ENCODE peak calls at places on chromosomes 13 and 19, in ten cellular contexts. V is GM23338, Q is tibial nerve, H is dorsolateral prefrontal cortex, D is cardiac muscle cell, R is BJ, S is lower leg skin, E is psoas muscle, C is cardiac fibroblast, T is MM.1S. Z is an unnamed sample.

GRCh38 chr13:39144941-39145533 is 106.8 kb downstream of the NHLRC3 start:
- DNase-seq in D (peak), C (peak), S (peak), R (peak), Q (peak), H (peak), E (peak), V (peak), T (peak), Z (peak)

GRCh38 chr13:32384702-32385101 is 43.2 kb downstream of the N4BP2L1 start:
- DNase-seq in C (no peak), R (no peak), Q (no peak), S (no peak), D (no peak), E (no peak), V (no peak), T (no peak), H (no peak), Z (no peak)

GRCh38 chr13:98214707-98215106 is 37.6 kb upstream of the RNF113B start:
- DNase-seq in E (no peak), R (no peak), C (no peak), V (no peak), D (no peak), H (no peak), Q (no peak), T (no peak), S (peak), Z (no peak)

GRCh38 chr19:49553451-49554271 is 25.9 kb downstream of the RCN3 start:
- DNase-seq in Q (no peak), T (no peak), V (no peak), S (peak), C (peak), R (no peak), H (no peak), D (peak), E (no peak), Z (no peak)

GRCh38 chr19:17943284-17944221 is 10.7 kb downstream of the CCDC124 start:
- DNase-seq in C (no peak), H (peak), E (no peak), V (peak), T (no peak), Q (no peak), D (no peak), S (no peak), R (no peak), Z (no peak)

GRCh38 chr19:42247631-42248199 is 5.3 kb upstream of the GSK3A start:
- DNase-seq in Q (no peak), V (no peak), T (no peak), C (no peak), R (no peak), S (no peak), E (no peak), H (no peak), D (no peak), Z (no peak)

GRCh38 chr19:3159565-3159964 is 19.0 kb upstream of the S1PR4 start:
- DNase-seq in D (no peak), S (no peak), C (no peak), H (no peak), E (no peak), Q (no peak), R (no peak), T (no peak), V (peak), Z (no peak)

GRCh38 chr13:42592915-42593718 is 19.2 kb downstream of the TNFSF11 start:
- DNase-seq in Q (no peak), R (no peak), V (peak), H (no peak), D (no peak), S (no peak), T (no peak), C (no peak), E (no peak), Z (no peak)

GRCh38 chr13:67383358-67383757 is 153.2 kb upstream of the PCDH9 start:
- DNase-seq in T (peak), V (no peak), R (no peak), E (no peak), Q (no peak), S (no peak), C (peak), H (no peak), D (peak), Z (no peak)

GRCh38 chr13:112207124-112207523 is 140.2 kb downstream of the SOX1 start:
- DNase-seq in T (no peak), V (no peak), E (no peak), R (no peak), D (no peak), H (no peak), C (no peak), Q (no peak), S (no peak), Z (no peak)

GRCh38 chr13:42333613-42334328 is 61.8 kb downstream of the AKAP11 start:
- DNase-seq in H (no peak), E (no peak), V (peak), R (no peak), D (peak), T (peak), Q (no peak), S (no peak), C (peak), Z (no peak)

GRCh38 chr13:70173236-70173959 is 65.1 kb upstream of the KLHL1 start:
- DNase-seq in H (no peak), D (no peak), V (peak), S (no peak), Q (no peak), T (no peak), E (no peak), R (no peak), C (no peak), Z (no peak)

GRCh38 chr13:29435125-29435911 is 160.2 kb downstream of the SLC7A1 start:
- DNase-seq in S (no peak), C (peak), V (no peak), D (peak), R (peak), T (no peak), Q (peak), E (no peak), H (no peak), Z (peak)

GRCh38 chr13:107866007-107866665 is 349.2 kb downstream of the LIG4 start:
- DNase-seq in H (peak), D (peak), E (no peak), S (no peak), V (peak), R (no peak), T (no peak), Q (no peak), C (peak), Z (no peak)

GRCh38 chr13:79987323-79987722 is 353.6 kb downstream of the SPRY2 start:
- DNase-seq in V (no peak), Q (no peak), D (no peak), T (no peak), C (peak), R (no peak), E (no peak), H (no peak), S (no peak), Z (no peak)

GRCh38 chr13:95533545-95534135 is 18.9 kb upstream of the CLDN10 start:
- DNase-seq in D (no peak), E (no peak), R (no peak), C (no peak), V (peak), H (no peak), Q (no peak), T (no peak), S (no peak), Z (no peak)

GRCh38 chr19:296476-297225 is 5.4 kb upstream of the PLPP2 start:
- DNase-seq in D (no peak), C (no peak), V (no peak), T (peak), E (peak), Q (no peak), R (no peak), S (peak), H (no peak), Z (no peak)

GRCh38 chr19:39264306-39265290 is 3.6 kb upstream of the IFNL2 start:
- DNase-seq in S (no peak), H (peak), R (no peak), V (peak), Q (no peak), E (no peak), C (no peak), D (peak), T (no peak), Z (no peak)

GRCh38 chr19:1136201-1136600 is 32.4 kb downstream of the GPX4 start:
- DNase-seq in E (no peak), R (no peak), T (no peak), H (no peak), C (no peak), S (no peak), V (no peak), Q (no peak), D (no peak), Z (no peak)

GRCh38 chr19:45403781-45404556 is 900 bp downstream of the PPP1R13L start:
- DNase-seq in E (no peak), D (peak), S (peak), Q (no peak), H (no peak), C (peak), T (peak), R (no peak), V (peak), Z (no peak)

GRCh38 chr13:41603917-41604316 is 146.6 kb downstream of the RGCC start:
- DNase-seq in T (no peak), E (peak), R (no peak), S (no peak), D (peak), H (no peak), Q (no peak), V (no peak), C (peak), Z (no peak)

GRCh38 chr19:32870154-32870573 is 597 bp upstream of the SLC7A9 start:
- DNase-seq in T (no peak), V (peak), Q (no peak), S (no peak), D (no peak), R (no peak), C (no peak), H (no peak), E (peak), Z (no peak)

GRCh38 chr19:11555246-11555645 is 3.8 kb downstream of the ELOF1 start:
- DNase-seq in V (no peak), C (no peak), H (no peak), Q (no peak), D (no peak), T (no peak), E (no peak), S (no peak), R (no peak), Z (no peak)

GRCh38 chr19:50837300-50837699 is 3.9 kb upstream of the KLK15 start:
- DNase-seq in D (no peak), E (no peak), H (no peak), Q (no peak), V (no peak), R (no peak), T (no peak), C (no peak), S (no peak), Z (no peak)

GRCh38 chr19:15216363-15216762 is 15.6 kb upstream of the NOTCH3 start:
- DNase-seq in R (no peak), C (no peak), E (no peak), H (no peak), D (no peak), V (no peak), T (no peak), Q (no peak), S (no peak), Z (no peak)

GRCh38 chr19:15218501-15218900 is 13.7 kb downstream of the EPHX3 start:
- DNase-seq in R (no peak), S (no peak), V (no peak), C (no peak), Q (no peak), T (no peak), E (no peak), D (no peak), H (no peak), Z (no peak)

GRCh38 chr19:15212682-15213081 is 11.9 kb upstream of the NOTCH3 start:
- DNase-seq in E (no peak), R (no peak), D (no peak), T (no peak), Q (no peak), C (no peak), H (no peak), V (no peak), S (no peak), Z (no peak)

GRCh38 chr19:15210323-15210774 is 9.6 kb upstream of the NOTCH3 start:
- DNase-seq in V (no peak), C (peak), D (peak), E (peak), R (no peak), H (no peak), Q (peak), S (no peak), T (no peak), Z (no peak)

DNA sequence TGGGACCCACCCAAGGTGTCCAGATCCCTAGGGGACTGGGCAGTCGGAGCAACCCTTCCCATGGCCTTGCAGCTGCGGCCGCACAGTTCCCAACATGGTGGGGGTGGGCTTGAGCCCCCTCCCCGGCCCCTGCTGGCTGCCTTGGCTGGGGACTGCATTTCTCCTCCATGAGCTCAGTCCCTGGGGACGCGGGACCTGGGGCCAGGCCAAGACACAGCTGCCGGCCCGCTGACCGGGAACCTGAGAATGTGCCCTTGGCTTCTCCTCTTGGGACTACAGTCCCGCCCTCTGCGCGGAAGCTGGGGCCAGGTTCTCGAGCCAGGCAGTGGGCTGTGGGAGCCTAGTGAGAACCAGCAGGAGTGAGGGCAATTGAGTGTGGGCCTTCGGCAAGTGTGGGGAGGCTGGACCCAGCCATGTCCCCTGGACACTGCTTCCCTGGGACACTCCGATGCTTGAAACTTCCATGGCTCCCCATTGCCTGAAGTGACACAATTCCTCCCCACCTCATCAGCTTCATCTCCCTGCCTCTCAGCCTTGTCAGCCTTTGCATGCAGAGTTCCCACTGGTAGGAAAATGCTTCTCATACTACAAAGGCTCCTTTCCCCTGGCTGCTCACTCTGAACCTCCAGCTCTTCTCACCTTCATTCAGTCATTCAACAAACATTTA is 13.1 kb upstream of the NOTCH3 start:
- DNase-seq in V (peak), R (no peak), S (no peak), C (peak), T (no peak), H (no peak), Q (no peak), E (peak), D (peak), Z (no peak)
- TF ChIP-seq CTCF in V (no peak), R (no peak), S (no peak), C (no peak), T (no peak), H (no peak), Q (no peak), E (no peak), D (no peak), Z (no peak)

DNA sequence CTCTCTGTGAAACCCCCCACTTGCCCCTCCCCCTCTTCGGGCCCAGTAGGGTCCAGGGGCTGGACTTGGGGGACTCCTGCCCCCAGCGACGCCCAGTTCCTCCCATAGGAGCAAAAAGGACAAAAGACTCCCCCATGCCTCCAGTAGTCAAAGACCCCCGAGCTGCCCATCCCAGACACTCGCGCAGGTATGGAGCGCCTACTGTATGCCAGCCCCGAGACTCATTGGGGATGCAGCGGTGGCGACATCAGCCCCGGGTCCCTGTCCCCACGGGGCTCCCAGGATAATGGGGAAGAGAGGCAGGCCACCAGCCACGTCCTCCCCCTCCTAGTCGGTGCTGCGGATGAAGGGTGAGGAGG is 18.3 kb upstream of the ZNRF4 start:
- DNase-seq in H (no peak), E (no peak), V (peak), D (no peak), R (no peak), C (no peak), Q (no peak), T (no peak), S (no peak), Z (no peak)
- H3K4me3 ChIP-seq in H (peak), E (no peak), V (peak), D (peak), R (peak), C (no peak), Q (no peak), T (no peak), S (no peak), Z (peak)

GRCh38 chr13:110946171-110946570 is 31.3 kb upstream of the ANKRD10 start:
- DNase-seq in V (no peak), R (no peak), C (no peak), S (no peak), T (no peak), D (no peak), H (no peak), Q (no peak), E (no peak), Z (no peak)

GRCh38 chr13:110949116-110949515 is 34.2 kb upstream of the ANKRD10 start:
- DNase-seq in V (no peak), D (no peak), H (no peak), E (peak), T (no peak), S (no peak), C (no peak), R (no peak), Q (no peak), Z (no peak)

GRCh38 chr13:110944968-110945952 is 30.4 kb upstream of the ANKRD10 start:
- DNase-seq in E (no peak), T (no peak), R (no peak), Q (no peak), V (no peak), C (no peak), D (no peak), S (no peak), H (no peak), Z (no peak)

GRCh38 chr13:110942248-110942981 is 27.5 kb upstream of the ANKRD10 start:
- DNase-seq in S (no peak), R (no peak), Q (no peak), E (no peak), V (no peak), H (no peak), C (peak), T (no peak), D (no peak), Z (no peak)

GRCh38 chr13:110944121-110944967 is 29.5 kb upstream of the ANKRD10 start:
- DNase-seq in H (no peak), D (peak), C (peak), V (peak), S (no peak), T (peak), E (peak), Q (no peak), R (no peak), Z (peak)
- TF ChIP-seq CTCF in H (peak), D (peak), C (peak), V (peak), S (no peak), T (peak), E (peak), Q (peak), R (peak), Z (peak)

GRCh38 chr19:4597278-4597974 is 37.9 kb upstream of the SEMA6B start:
- DNase-seq in T (no peak), E (no peak), H (no peak), S (no peak), Q (no peak), D (no peak), C (no peak), V (no peak), R (no peak), Z (no peak)
- H3K4me3 ChIP-seq in T (peak), E (no peak), H (no peak), S (no peak), Q (no peak), D (no peak), C (no peak), V (peak), R (peak), Z (peak)

GRCh38 chr19:23052349-23052748 is 49.4 kb upstream of the ZNF728 start:
- DNase-seq in V (peak), S (no peak), E (no peak), C (no peak), R (no peak), H (no peak), D (no peak), T (no peak), Q (no peak), Z (no peak)
- TF ChIP-seq CTCF in V (peak), S (no peak), E (no peak), C (no peak), R (no peak), H (no peak), D (no peak), T (no peak), Q (no peak), Z (no peak)

DNA sequence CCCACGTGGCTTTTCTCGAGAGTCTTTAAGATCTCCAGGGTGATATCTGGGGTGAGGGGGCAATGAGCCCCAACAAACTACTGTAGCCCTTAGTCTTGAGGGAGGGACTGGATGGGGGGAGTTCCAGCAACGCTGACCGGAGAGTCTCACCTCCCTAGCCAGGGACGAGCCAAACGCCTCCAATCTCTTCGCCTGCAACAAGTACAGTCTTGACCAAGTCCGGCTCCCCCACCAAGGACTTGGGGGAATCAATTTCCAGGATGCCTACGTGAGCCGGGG is 442 bp downstream of the CCDC8 start:
- DNase-seq in C (no peak), R (no peak), S (no peak), Q (no peak), E (no peak), D (no peak), T (no peak), H (no peak), V (no peak), Z (no peak)
- H3K4me3 ChIP-seq in C (peak), R (peak), S (peak), Q (peak), E (peak), D (peak), T (no peak), H (peak), V (peak), Z (peak)